ENCODE peak calls at places on chromosome 19, in five cellular contexts. One of them, this sample, is unnamed.

GRCh38 chr19:29622191-29623070 is 16.3 kb downstream of the POP4 start:
- DNase-seq in stimulated activated CD4-positive, alpha-beta T cell treated with anti-CD3 and anti-CD28 coated beads, Interleukin-1b, Interleukin-23, amount 100 ng/mL, for 24 hours: no peak
- DNase-seq in astrocyte of the spinal cord: peak
- DNase-seq in T-helper 1 cell: no peak
- DNase-seq in GM19239: peak
- DNase-seq in this sample: peak

GRCh38 chr19:55253842-55254624 is 4.8 kb downstream of the PPP6R1 start:
- DNase-seq in stimulated activated CD4-positive, alpha-beta T cell treated with anti-CD3 and anti-CD28 coated beads, Interleukin-1b, Interleukin-23, amount 100 ng/mL, for 24 hours: peak
- DNase-seq in astrocyte of the spinal cord: no peak
- DNase-seq in T-helper 1 cell: peak
- DNase-seq in GM19239: peak
- DNase-seq in this sample: no peak

GRCh38 chr19:42422092-42422575 is 5.1 kb downstream of the LIPE start:
- DNase-seq in stimulated activated CD4-positive, alpha-beta T cell treated with anti-CD3 and anti-CD28 coated beads, Interleukin-1b, Interleukin-23, amount 100 ng/mL, for 24 hours: no peak
- DNase-seq in astrocyte of the spinal cord: no peak
- DNase-seq in T-helper 1 cell: no peak
- DNase-seq in GM19239: no peak
- DNase-seq in this sample: no peak

GRCh38 chr19:50817941-50818858 is 5.4 kb downstream of the KLK1 start:
- DNase-seq in stimulated activated CD4-positive, alpha-beta T cell treated with anti-CD3 and anti-CD28 coated beads, Interleukin-1b, Interleukin-23, amount 100 ng/mL, for 24 hours: peak
- DNase-seq in astrocyte of the spinal cord: no peak
- DNase-seq in T-helper 1 cell: peak
- DNase-seq in GM19239: peak
- DNase-seq in this sample: peak

GRCh38 chr19:43474986-43475705 is 9.7 kb upstream of the LYPD3 start:
- DNase-seq in stimulated activated CD4-positive, alpha-beta T cell treated with anti-CD3 and anti-CD28 coated beads, Interleukin-1b, Interleukin-23, amount 100 ng/mL, for 24 hours: peak
- DNase-seq in astrocyte of the spinal cord: peak
- DNase-seq in T-helper 1 cell: peak
- DNase-seq in GM19239: peak
- DNase-seq in this sample: peak

GRCh38 chr19:41241859-41242258 is 22.3 kb upstream of the HNRNPUL1 start:
- DNase-seq in stimulated activated CD4-positive, alpha-beta T cell treated with anti-CD3 and anti-CD28 coated beads, Interleukin-1b, Interleukin-23, amount 100 ng/mL, for 24 hours: no peak
- DNase-seq in astrocyte of the spinal cord: no peak
- DNase-seq in T-helper 1 cell: no peak
- DNase-seq in GM19239: no peak
- DNase-seq in this sample: no peak

GRCh38 chr19:46201413-46202310 is 27.9 kb upstream of the IGFL1 start:
- DNase-seq in stimulated activated CD4-positive, alpha-beta T cell treated with anti-CD3 and anti-CD28 coated beads, Interleukin-1b, Interleukin-23, amount 100 ng/mL, for 24 hours: no peak
- DNase-seq in astrocyte of the spinal cord: no peak
- DNase-seq in T-helper 1 cell: no peak
- DNase-seq in GM19239: no peak
- DNase-seq in this sample: no peak

GRCh38 chr19:3028305-3029069 is 593 bp downstream of the TLE2 start:
- DNase-seq in stimulated activated CD4-positive, alpha-beta T cell treated with anti-CD3 and anti-CD28 coated beads, Interleukin-1b, Interleukin-23, amount 100 ng/mL, for 24 hours: no peak
- DNase-seq in astrocyte of the spinal cord: no peak
- DNase-seq in T-helper 1 cell: no peak
- DNase-seq in GM19239: no peak
- DNase-seq in this sample: no peak

GRCh38 chr19:5913739-5914357 is at the start of gene CAPS:
- DNase-seq in stimulated activated CD4-positive, alpha-beta T cell treated with anti-CD3 and anti-CD28 coated beads, Interleukin-1b, Interleukin-23, amount 100 ng/mL, for 24 hours: no peak
- DNase-seq in astrocyte of the spinal cord: peak
- DNase-seq in T-helper 1 cell: no peak
- DNase-seq in GM19239: no peak
- DNase-seq in this sample: peak

GRCh38 chr19:40633207-40633606 is 32.0 kb downstream of the LTBP4 start:
- DNase-seq in stimulated activated CD4-positive, alpha-beta T cell treated with anti-CD3 and anti-CD28 coated beads, Interleukin-1b, Interleukin-23, amount 100 ng/mL, for 24 hours: no peak
- DNase-seq in astrocyte of the spinal cord: peak
- DNase-seq in T-helper 1 cell: no peak
- DNase-seq in GM19239: no peak
- DNase-seq in this sample: peak

GRCh38 chr19:3121821-3122511 is 13.9 kb upstream of the GNA15 start:
- DNase-seq in stimulated activated CD4-positive, alpha-beta T cell treated with anti-CD3 and anti-CD28 coated beads, Interleukin-1b, Interleukin-23, amount 100 ng/mL, for 24 hours: no peak
- DNase-seq in astrocyte of the spinal cord: no peak
- DNase-seq in T-helper 1 cell: no peak
- DNase-seq in GM19239: no peak
- DNase-seq in this sample: no peak

GRCh38 chr19:48638831-48639381 is 1.7 kb upstream of the DBP start:
- DNase-seq in stimulated activated CD4-positive, alpha-beta T cell treated with anti-CD3 and anti-CD28 coated beads, Interleukin-1b, Interleukin-23, amount 100 ng/mL, for 24 hours: no peak
- DNase-seq in astrocyte of the spinal cord: no peak
- DNase-seq in T-helper 1 cell: no peak
- DNase-seq in GM19239: no peak
- DNase-seq in this sample: peak

GRCh38 chr19:56971230-56971629 is 130.7 kb upstream of the PEG3 start:
- DNase-seq in stimulated activated CD4-positive, alpha-beta T cell treated with anti-CD3 and anti-CD28 coated beads, Interleukin-1b, Interleukin-23, amount 100 ng/mL, for 24 hours: no peak
- DNase-seq in astrocyte of the spinal cord: no peak
- DNase-seq in T-helper 1 cell: no peak
- DNase-seq in GM19239: no peak
- DNase-seq in this sample: no peak

GRCh38 chr19:42272535-42272897 is 3.5 kb downstream of the CIC start:
- DNase-seq in stimulated activated CD4-positive, alpha-beta T cell treated with anti-CD3 and anti-CD28 coated beads, Interleukin-1b, Interleukin-23, amount 100 ng/mL, for 24 hours: no peak
- DNase-seq in astrocyte of the spinal cord: no peak
- DNase-seq in T-helper 1 cell: no peak
- DNase-seq in GM19239: no peak
- DNase-seq in this sample: no peak

GRCh38 chr19:57338798-57339378 is 12.2 kb upstream of the ZNF304 start:
- DNase-seq in stimulated activated CD4-positive, alpha-beta T cell treated with anti-CD3 and anti-CD28 coated beads, Interleukin-1b, Interleukin-23, amount 100 ng/mL, for 24 hours: no peak
- DNase-seq in astrocyte of the spinal cord: no peak
- DNase-seq in T-helper 1 cell: no peak
- DNase-seq in GM19239: no peak
- DNase-seq in this sample: peak

GRCh38 chr19:45087531-45087930 is 5.4 kb upstream of the PPP1R37 start:
- DNase-seq in stimulated activated CD4-positive, alpha-beta T cell treated with anti-CD3 and anti-CD28 coated beads, Interleukin-1b, Interleukin-23, amount 100 ng/mL, for 24 hours: no peak
- DNase-seq in astrocyte of the spinal cord: no peak
- DNase-seq in T-helper 1 cell: peak
- DNase-seq in GM19239: no peak
- DNase-seq in this sample: no peak

GRCh38 chr19:2933490-2933910 is 11.3 kb downstream of the ZNF77 start:
- DNase-seq in stimulated activated CD4-positive, alpha-beta T cell treated with anti-CD3 and anti-CD28 coated beads, Interleukin-1b, Interleukin-23, amount 100 ng/mL, for 24 hours: no peak
- DNase-seq in astrocyte of the spinal cord: no peak
- DNase-seq in T-helper 1 cell: no peak
- DNase-seq in GM19239: no peak
- DNase-seq in this sample: no peak